ENCODE peak calls at places on chromosomes 1 and 21, in eight cellular contexts. I is AG04450; Z is CD4-positive, alpha-beta T cell; B is omental fat pad; V is astrocyte; K is heart right ventricle; H is cardiac muscle cell; S is brain microvascular endothelial cell. M is an unnamed sample.

GRCh38 chr1:94296018-94296417 is 58.6 kb upstream of the ARHGAP29 start:
- DNase-seq in I (no peak), Z (no peak), B (no peak), V (peak), K (no peak), H (no peak), S (peak), M (no peak)

GRCh38 chr1:225700164-225700740 is 47.3 kb upstream of the ENAH start:
- DNase-seq in I (peak), Z (no peak), B (no peak), V (peak), K (no peak), H (no peak), S (peak), M (no peak)

GRCh38 chr1:62621907-62622306 is 24.6 kb downstream of the ANGPTL3 start:
- DNase-seq in I (peak), Z (no peak), B (no peak), V (peak), K (no peak), H (no peak), S (peak), M (no peak)

GRCh38 chr1:8061210-8061609 is 35.1 kb upstream of the ERRFI1 start:
- DNase-seq in I (peak), Z (no peak), B (no peak), V (peak), K (no peak), H (no peak), S (peak), M (no peak)

GRCh38 chr1:225446298-225446941 is 18.6 kb upstream of the LBR start:
- DNase-seq in I (no peak), Z (no peak), B (no peak), V (no peak), K (no peak), H (no peak), S (no peak), M (no peak)

GRCh38 chr1:31306278-31306677 is 9.4 kb downstream of the ZCCHC17 start:
- DNase-seq in I (peak), Z (no peak), B (no peak), V (peak), K (no peak), H (no peak), S (peak), M (no peak)

GRCh38 chr1:14468751-14469150 is 129.7 kb upstream of the KAZN start:
- DNase-seq in I (no peak), Z (no peak), B (no peak), V (no peak), K (no peak), H (no peak), S (no peak), M (no peak)

GRCh38 chr1:168035345-168035744 is 98.5 kb upstream of the MPC2 start:
- DNase-seq in I (no peak), Z (no peak), B (no peak), V (no peak), K (no peak), H (no peak), S (no peak), M (no peak)

DNA sequence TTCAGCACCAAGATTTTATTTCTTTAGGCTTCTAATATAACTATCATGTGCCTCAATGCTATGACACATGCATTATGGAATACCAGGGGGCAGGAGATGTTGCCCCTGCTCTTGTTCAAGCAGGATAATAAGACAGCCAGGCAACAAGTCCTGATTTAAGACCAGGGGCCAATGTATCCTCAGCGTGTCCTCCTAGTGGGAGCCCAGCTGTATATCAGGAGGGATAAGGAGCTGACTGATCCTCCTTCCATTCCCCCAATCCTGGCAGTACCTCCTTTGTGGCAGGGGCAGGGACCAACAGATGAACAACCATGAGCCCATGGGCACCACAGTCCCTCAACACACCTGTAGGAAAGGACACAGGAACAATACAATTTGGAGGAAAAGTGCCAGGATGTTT is 29.3 kb downstream of the SORT1 start:
- DNase-seq in I (no peak), Z (no peak), B (no peak), V (no peak), K (no peak), H (no peak), S (no peak), M (no peak)
- TF ChIP-seq CTCF in I (peak), Z (no peak), B (no peak), V (no peak), K (no peak), H (no peak), S (peak), M (no peak)

GRCh38 chr21:46636181-46636512 is 673 bp downstream of the PRMT2 start:
- DNase-seq in I (no peak), Z (no peak), B (no peak), V (no peak), K (no peak), H (no peak), S (no peak), M (no peak)

GRCh38 chr21:46641656-46642055 is 6.2 kb downstream of the PRMT2 start:
- DNase-seq in I (no peak), Z (no peak), B (no peak), V (no peak), K (no peak), H (no peak), S (no peak), M (no peak)

GRCh38 chr21:46636550-46637289 is 1.2 kb downstream of the PRMT2 start:
- DNase-seq in I (no peak), Z (no peak), B (no peak), V (no peak), K (no peak), H (no peak), S (no peak), M (no peak)

GRCh38 chr21:46637952-46638746 is 2.7 kb downstream of the PRMT2 start:
- DNase-seq in I (no peak), Z (no peak), B (no peak), V (no peak), K (no peak), H (no peak), S (no peak), M (no peak)

GRCh38 chr21:46639489-46640386 is 4.3 kb downstream of the PRMT2 start:
- DNase-seq in I (no peak), Z (no peak), B (no peak), V (no peak), K (no peak), H (no peak), S (no peak), M (no peak)
- TF ChIP-seq CTCF in I (peak), Z (peak), B (no peak), V (peak), K (peak), H (peak), S (peak), M (peak)

GRCh38 chr21:35652872-35653271 is 407.5 kb downstream of the SETD4 start:
- DNase-seq in I (no peak), Z (no peak), B (no peak), V (no peak), K (no peak), H (no peak), S (no peak), M (no peak)
- TF ChIP-seq CTCF in I (no peak), Z (no peak), B (no peak), V (no peak), K (no peak), H (no peak), S (no peak), M (no peak)

GRCh38 chr1:10032590-10033358 is at the start of gene UBE4B:
- DNase-seq in I (peak), Z (peak), B (peak), V (peak), K (peak), H (peak), S (peak), M (peak)
- TF ChIP-seq CTCF in I (peak), Z (peak), B (peak), V (peak), K (peak), H (peak), S (peak), M (peak)

GRCh38 chr21:44872266-44872567 is 1.3 kb downstream of the PTTG1IP start:
- DNase-seq in I (no peak), Z (no peak), B (no peak), V (no peak), K (no peak), H (no peak), S (no peak), M (no peak)
- TF ChIP-seq CTCF in I (no peak), Z (no peak), B (no peak), V (no peak), K (no peak), H (no peak), S (no peak), M (no peak)

GRCh38 chr1:17119076-17119743 is at the start of gene PADI2:
- DNase-seq in I (no peak), Z (peak), B (peak), V (no peak), K (peak), H (peak), S (peak), M (peak)
- TF ChIP-seq CTCF in I (no peak), Z (no peak), B (no peak), V (no peak), K (no peak), H (no peak), S (no peak), M (no peak)